ENCODE peak calls at places on chromosomes 12 and 14, in four cellular contexts. I is AG04449, C is AG09309, F is cardiac fibroblast. J is an unnamed sample.

GRCh38 chr14:74886001-74886400 is 4.3 kb downstream of the DLST start:
- DNase-seq in I (peak), C (peak), F (peak), J (peak)

GRCh38 chr12:123142948-123143752 is 7.7 kb downstream of the PITPNM2 start:
- DNase-seq in I (no peak), C (no peak), F (no peak), J (no peak)

GRCh38 chr12:95102916-95103671 is 29.7 kb upstream of the NR2C1 start:
- DNase-seq in I (no peak), C (peak), F (peak), J (peak)

GRCh38 chr12:53055471-53056266 is 5.8 kb downstream of the TNS2 start:
- DNase-seq in I (no peak), C (no peak), F (no peak), J (no peak)

GRCh38 chr12:110102255-110102654 is 21.9 kb upstream of the IFT81 start:
- DNase-seq in I (no peak), C (no peak), F (peak), J (peak)

GRCh38 chr12:20523658-20524057 is 155.3 kb downstream of the PDE3A start:
- DNase-seq in I (no peak), C (no peak), F (peak), J (peak)

GRCh38 chr12:129911437-129912049 is 7.7 kb upstream of the TMEM132D start:
- DNase-seq in I (no peak), C (no peak), F (peak), J (no peak)

GRCh38 chr12:20507711-20508110 is 139.4 kb downstream of the PDE3A start:
- DNase-seq in I (no peak), C (no peak), F (peak), J (peak)

GRCh38 chr12:108232565-108232964 is 103.5 kb downstream of the WSCD2 start:
- DNase-seq in I (no peak), C (no peak), F (no peak), J (no peak)

GRCh38 chr12:1937481-1938224 is 19.2 kb upstream of the CACNA2D4 start:
- DNase-seq in I (no peak), C (no peak), F (no peak), J (no peak)

GRCh38 chr14:58540693-58541092 is 97.1 kb upstream of the DACT1 start:
- DNase-seq in I (no peak), C (no peak), F (no peak), J (no peak)

GRCh38 chr14:57025456-57025855 is 215.2 kb upstream of the OTX2 start:
- DNase-seq in I (no peak), C (no peak), F (no peak), J (no peak)

GRCh38 chr14:74064883-74065282 is 19.4 kb downstream of the ALDH6A1 start:
- DNase-seq in I (no peak), C (no peak), F (peak), J (no peak)

GRCh38 chr14:96662116-96662901 is 134.9 kb upstream of the VRK1 start:
- DNase-seq in I (no peak), C (no peak), F (no peak), J (no peak)

GRCh38 chr12:90207799-90208198 is 499.2 kb upstream of the ATP2B1 start:
- DNase-seq in I (no peak), C (no peak), F (no peak), J (no peak)

GRCh38 chr12:64780531-64781373 is 21.5 kb upstream of the GNS start:
- DNase-seq in I (no peak), C (no peak), F (no peak), J (peak)

GRCh38 chr14:64574370-64575115 is 24.8 kb downstream of the PPP1R36 start:
- DNase-seq in I (no peak), C (no peak), F (no peak), J (no peak)

GRCh38 chr12:93868771-93869170 is 191.6 kb downstream of the CRADD start:
- DNase-seq in I (no peak), C (no peak), F (peak), J (peak)

GRCh38 chr12:113174461-113175384 is 10.6 kb downstream of the DDX54 start:
- DNase-seq in I (no peak), C (no peak), F (peak), J (peak)

GRCh38 chr14:76514599-76514998 is 138.7 kb downstream of the ESRRB start:
- DNase-seq in I (no peak), C (no peak), F (peak), J (no peak)

DNA sequence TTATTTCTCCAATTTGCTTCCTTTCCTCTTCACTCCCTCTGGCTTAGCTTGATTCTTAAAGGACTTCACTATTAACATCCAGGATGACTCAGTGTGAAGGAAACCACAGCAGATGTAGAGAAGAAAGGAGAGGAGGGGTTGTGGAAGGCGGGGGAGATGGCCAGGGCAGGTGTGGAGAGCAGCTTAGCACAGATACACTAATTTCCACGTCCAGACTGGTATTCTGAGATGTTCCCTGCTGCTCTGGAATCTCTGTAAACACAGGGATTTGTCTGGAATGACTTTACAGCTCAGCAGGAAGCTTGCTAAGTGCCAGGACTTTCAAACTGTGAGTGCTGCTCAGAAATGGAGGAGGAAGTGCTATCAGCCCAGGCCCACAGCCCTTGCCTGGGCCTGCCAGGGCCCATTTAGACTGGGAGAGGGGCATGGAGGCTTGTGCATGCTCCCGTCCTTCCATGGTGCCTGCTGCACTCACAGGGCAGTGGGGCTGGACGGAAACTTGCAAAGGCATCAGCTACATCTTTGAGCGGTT is 202.5 kb upstream of the DDHD1 start:
- DNase-seq in I (no peak), C (peak), F (peak), J (no peak)
- H3K4me3 ChIP-seq in I (no peak), C (no peak), F (no peak), J (no peak)

DNA sequence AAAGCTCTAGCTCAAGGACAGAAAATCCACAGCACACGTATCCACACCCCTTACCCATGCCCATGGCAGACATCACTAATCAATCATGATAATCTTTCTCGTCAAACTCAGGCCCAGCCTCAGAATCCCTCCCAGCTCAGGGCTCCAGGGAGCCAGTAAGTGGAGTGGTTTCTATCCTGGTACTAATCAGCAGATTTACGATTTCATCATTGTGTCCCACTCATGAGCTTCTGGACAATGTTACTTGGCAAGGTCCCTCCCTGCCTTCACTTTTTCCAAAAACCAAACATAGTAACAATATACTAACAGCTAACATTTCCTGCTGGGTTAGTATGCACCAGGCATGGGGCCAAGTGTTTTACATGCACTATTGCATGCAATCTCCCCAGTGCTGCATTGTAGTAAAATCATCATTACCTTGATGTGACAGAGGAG is 45.8 kb upstream of the NCOR2 start:
- DNase-seq in I (no peak), C (no peak), F (peak), J (peak)
- TF ChIP-seq CTCF in I (no peak), C (no peak), F (no peak), J (no peak)

DNA sequence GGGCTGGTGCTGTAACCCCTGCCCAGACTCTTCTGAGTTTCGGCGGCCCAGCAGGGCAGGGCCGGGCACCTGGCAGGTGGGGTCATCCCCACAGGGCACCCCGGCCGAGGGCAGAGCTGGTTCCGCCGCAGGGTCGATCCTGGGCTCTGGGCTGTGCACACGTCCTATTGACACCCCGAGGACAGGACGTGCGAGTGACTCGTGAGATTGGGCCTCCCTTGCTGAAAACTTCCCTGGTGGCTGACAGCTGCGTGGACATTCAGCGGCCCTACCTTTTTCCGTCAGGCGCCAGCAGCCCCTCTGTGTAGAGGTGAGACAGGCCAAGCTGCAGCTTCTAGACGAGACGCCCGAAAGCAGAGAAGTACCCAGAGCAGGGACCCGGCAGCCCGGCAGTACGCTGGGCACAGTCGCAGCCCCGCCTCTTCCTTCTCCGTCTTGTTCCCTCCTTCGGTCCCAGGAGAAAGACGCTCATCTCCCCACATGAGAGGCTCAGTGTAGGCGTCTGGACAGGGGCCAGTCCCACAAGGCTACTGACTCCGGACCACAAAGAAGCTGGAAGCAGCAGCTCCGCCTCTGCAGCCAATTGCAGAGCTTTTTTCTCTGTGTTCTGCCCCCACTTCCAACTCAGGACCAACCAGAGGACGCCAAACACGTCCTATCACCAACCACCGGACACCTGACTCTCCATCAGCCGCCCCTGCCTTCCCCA is at the start of gene LRCOL1:
- DNase-seq in I (peak), C (peak), F (peak), J (peak)
- H3K4me3 ChIP-seq in I (peak), C (peak), F (peak), J (no peak)

GRCh38 chr14:92352158-92352985 is 29.4 kb downstream of the SLC24A4 start:
- DNase-seq in I (no peak), C (no peak), F (peak), J (peak)
- TF ChIP-seq CTCF in I (peak), C (peak), F (peak), J (peak)

J was measured in foreskin fibroblast.